ENCODE peak calls at places on chromosome 4, in five cellular contexts. T is pancreas; V is stimulated activated CD4-positive, alpha-beta T cell treated with anti-CD3 and anti-CD28 coated beads, Interleukin-2, amount 100 ng/mL, for 24 hours; M is T-cell; B is NCI-H460. J is an unnamed sample.

GRCh38 chr4:55143858-55144257 is 18.5 kb upstream of the KDR start:
- DNase-seq in T (no peak), V (no peak), M (no peak), B (no peak), J (no peak)

GRCh38 chr4:139848043-139848442 is 182.4 kb downstream of the MGST2 start:
- DNase-seq in T (no peak), V (no peak), M (no peak), B (no peak), J (no peak)

GRCh38 chr4:8846864-8847263 is 24.8 kb downstream of the HMX1 start:
- DNase-seq in T (no peak), V (no peak), M (no peak), B (no peak), J (no peak)

GRCh38 chr4:14987054-14987453 is 15.2 kb upstream of the CPEB2 start:
- DNase-seq in T (no peak), V (no peak), M (no peak), B (no peak), J (no peak)

GRCh38 chr4:40055379-40055872 is 1.2 kb upstream of the N4BP2 start:
- DNase-seq in T (no peak), V (peak), M (no peak), B (no peak), J (peak)

GRCh38 chr4:156971623-156972369 is at the start of gene PDGFC:
- DNase-seq in T (peak), V (peak), M (no peak), B (no peak), J (no peak)

GRCh38 chr4:154741877-154742851 is 1.6 kb upstream of the LRAT start:
- DNase-seq in T (no peak), V (no peak), M (no peak), B (no peak), J (no peak)

GRCh38 chr4:153228512-153229145 is 24.4 kb downstream of the TRIM2 start:
- DNase-seq in T (no peak), V (no peak), M (no peak), B (no peak), J (no peak)

GRCh38 chr4:65046496-65047101 is 623.7 kb downstream of the EPHA5 start:
- DNase-seq in T (no peak), V (no peak), M (no peak), B (no peak), J (no peak)

GRCh38 chr4:129623233-129623632 is 527.3 kb downstream of the C4orf33 start:
- DNase-seq in T (no peak), V (no peak), M (no peak), B (no peak), J (no peak)

GRCh38 chr4:75036046-75036445 is 103.1 kb downstream of the PARM1 start:
- DNase-seq in T (no peak), V (no peak), M (no peak), B (no peak), J (no peak)

GRCh38 chr4:122783301-122784215 is 43.1 kb upstream of the FGF2 start:
- DNase-seq in T (peak), V (no peak), M (no peak), B (peak), J (no peak)

GRCh38 chr4:81052119-81053068 is 21.9 kb downstream of the BMP3 start:
- DNase-seq in T (peak), V (peak), M (peak), B (peak), J (peak)

GRCh38 chr4:52863324-52863723 is 1.2 kb downstream of the RASL11B start:
- DNase-seq in T (no peak), V (no peak), M (no peak), B (no peak), J (no peak)

GRCh38 chr4:135267148-135267878 is 1065.7 kb upstream of the PABPC4L start:
- DNase-seq in T (no peak), V (no peak), M (no peak), B (no peak), J (no peak)

GRCh38 chr4:104501290-104501689 is 6.6 kb upstream of the CXXC4 start:
- DNase-seq in T (no peak), V (no peak), M (no peak), B (no peak), J (no peak)

GRCh38 chr4:76856183-76856969 is 41.6 kb downstream of the SOWAHB start:
- DNase-seq in T (peak), V (no peak), M (no peak), B (peak), J (no peak)

GRCh38 chr4:167234388-167234881 is at the start of gene SPOCK3:
- DNase-seq in T (peak), V (peak), M (no peak), B (peak), J (no peak)

GRCh38 chr4:184853385-184853784 is 27.6 kb upstream of the ACSL1 start:
- DNase-seq in T (no peak), V (no peak), M (no peak), B (no peak), J (no peak)

GRCh38 chr4:6953751-6954380 is 44.2 kb downstream of the TBC1D14 start:
- DNase-seq in T (peak), V (no peak), M (no peak), B (no peak), J (no peak)

GRCh38 chr4:55251352-55251751 is 94.7 kb upstream of the SRD5A3 start:
- DNase-seq in T (no peak), V (no peak), M (no peak), B (no peak), J (no peak)

GRCh38 chr4:110108470-110108869 is 89.9 kb downstream of the ELOVL6 start:
- DNase-seq in T (no peak), V (no peak), M (no peak), B (no peak), J (no peak)

GRCh38 chr4:165418116-165418515 is 39.3 kb downstream of the CPE start:
- DNase-seq in T (no peak), V (no peak), M (no peak), B (no peak), J (no peak)

GRCh38 chr4:36348403-36348938 is 67.1 kb downstream of the DTHD1 start:
- DNase-seq in T (no peak), V (peak), M (no peak), B (no peak), J (no peak)

GRCh38 chr4:6506616-6507140 is 34.3 kb upstream of the PPP2R2C start:
- DNase-seq in T (no peak), V (no peak), M (no peak), B (no peak), J (no peak)

GRCh38 chr4:2927696-2928075 is 35.5 kb downstream of the NOP14 start:
- DNase-seq in T (peak), V (no peak), M (no peak), B (no peak), J (no peak)

GRCh38 chr4:26220704-26221103 is 100.1 kb upstream of the RBPJ start:
- DNase-seq in T (no peak), V (no peak), M (no peak), B (no peak), J (no peak)

GRCh38 chr4:95548738-95549245 is at the start of gene UNC5C:
- DNase-seq in T (no peak), V (peak), M (no peak), B (no peak), J (no peak)

GRCh38 chr4:96228463-96228862 is 388.6 kb downstream of the PDHA2 start:
- DNase-seq in T (no peak), V (no peak), M (no peak), B (no peak), J (no peak)